ENCODE peak calls at places on chromosome 7, in ten cellular contexts. X, M, L, K, B, T, R, H, O and N are unnamed samples.

GRCh38 chr7:128148676-128149075 is 92.4 kb upstream of the LEP start:
- DNase-seq in L (peak), M (no peak), H (no peak), R (no peak), O (peak), K (no peak), B (no peak), X (no peak), T (no peak), N (no peak)

GRCh38 chr7:140621326-140622035 is 19.1 kb downstream of the DENND2A start:
- DNase-seq in X (no peak), M (no peak), B (no peak), L (no peak), K (no peak), T (peak), H (no peak), O (peak), R (no peak), N (no peak)

GRCh38 chr7:40720401-40720800 is 585.6 kb downstream of the SUGCT start:
- DNase-seq in T (no peak), R (no peak), O (peak), L (no peak), B (no peak), M (no peak), H (no peak), X (no peak), K (no peak), N (no peak)

GRCh38 chr7:90761584-90761983 is 165.5 kb downstream of the CDK14 start:
- DNase-seq in M (no peak), H (no peak), B (no peak), T (no peak), L (no peak), K (no peak), X (no peak), O (no peak), R (no peak), N (no peak)

GRCh38 chr7:152602962-152603361 is 73.0 kb downstream of the XRCC2 start:
- DNase-seq in T (no peak), L (peak), X (no peak), M (no peak), B (no peak), R (no peak), K (no peak), O (no peak), H (no peak), N (no peak)

GRCh38 chr7:149883049-149883439 is 9.3 kb downstream of the ATP6V0E2 start:
- DNase-seq in T (no peak), X (no peak), M (no peak), B (no peak), O (no peak), K (no peak), H (no peak), L (no peak), R (no peak), N (no peak)

GRCh38 chr7:77727936-77728701 is 31.9 kb downstream of the RSBN1L start:
- DNase-seq in M (no peak), B (no peak), X (no peak), R (no peak), O (no peak), L (no peak), K (peak), H (no peak), T (peak), N (peak)

GRCh38 chr7:152464312-152465117 is 28.7 kb upstream of the KMT2C start:
- DNase-seq in K (no peak), L (peak), B (peak), R (peak), T (peak), O (peak), H (peak), M (peak), X (peak), N (peak)

GRCh38 chr7:50584793-50585399 is 19.7 kb upstream of the DDC start:
- DNase-seq in M (no peak), L (peak), K (no peak), O (peak), H (no peak), B (no peak), T (no peak), X (no peak), R (no peak), N (no peak)

GRCh38 chr7:2165239-2165609 is 67.5 kb downstream of the MAD1L1 start:
- DNase-seq in R (no peak), H (no peak), T (no peak), L (no peak), X (no peak), B (peak), O (no peak), K (no peak), M (no peak), N (no peak)

GRCh38 chr7:107579546-107579880 is 533 bp upstream of the BCAP29 start:
- DNase-seq in M (no peak), B (no peak), K (no peak), H (no peak), T (no peak), O (no peak), R (no peak), L (no peak), X (no peak), N (no peak)

GRCh38 chr7:152402384-152403250 is 33.2 kb downstream of the KMT2C start:
- DNase-seq in O (peak), B (no peak), R (no peak), X (no peak), H (no peak), L (peak), K (no peak), T (no peak), M (no peak), N (no peak)

GRCh38 chr7:27046854-27047549 is 48.8 kb downstream of the HOXA1 start:
- DNase-seq in K (no peak), R (no peak), M (no peak), T (peak), L (peak), B (peak), X (peak), O (peak), H (no peak), N (no peak)

GRCh38 chr7:105621617-105622016 is 40.3 kb upstream of the EFCAB10 start:
- DNase-seq in X (no peak), M (no peak), O (no peak), K (no peak), B (peak), H (no peak), T (peak), R (no peak), L (no peak), N (no peak)

GRCh38 chr7:136086712-136087111 is 109.6 kb upstream of the MTPN start:
- DNase-seq in L (peak), X (peak), R (no peak), T (peak), M (no peak), O (peak), B (peak), K (peak), H (no peak), N (no peak)

GRCh38 chr7:25009271-25009670 is 29.3 kb upstream of the OSBPL3 start:
- DNase-seq in L (peak), X (peak), R (no peak), K (no peak), H (no peak), M (no peak), T (peak), B (no peak), O (peak), N (no peak)

GRCh38 chr7:3589756-3590155 is 288.7 kb downstream of the SDK1 start:
- DNase-seq in H (no peak), X (no peak), K (no peak), L (no peak), O (no peak), M (no peak), T (no peak), R (no peak), B (no peak), N (no peak)

GRCh38 chr7:107394301-107394700 is 75.6 kb upstream of the GPR22 start:
- DNase-seq in L (no peak), R (no peak), M (no peak), T (no peak), O (no peak), K (no peak), X (no peak), H (no peak), B (no peak), N (no peak)

GRCh38 chr7:27198138-27198841 is 1.6 kb downstream of the HOXA13 start:
- DNase-seq in X (no peak), H (no peak), T (no peak), O (no peak), R (no peak), K (no peak), M (no peak), L (no peak), B (peak), N (no peak)

GRCh38 chr7:2913760-2914387 is 69.8 kb upstream of the GNA12 start:
- DNase-seq in M (no peak), B (no peak), O (no peak), R (no peak), T (no peak), X (no peak), L (no peak), H (no peak), K (no peak), N (no peak)

GRCh38 chr7:97342512-97342911 is 225.0 kb downstream of the SDHAF3 start:
- DNase-seq in R (no peak), X (no peak), O (no peak), L (no peak), B (no peak), K (no peak), M (no peak), T (no peak), H (no peak), N (no peak)

GRCh38 chr7:73870041-73870492 is 9.1 kb downstream of the TMEM270 start:
- DNase-seq in M (no peak), L (no peak), T (no peak), K (no peak), B (no peak), H (no peak), R (no peak), X (no peak), O (no peak), N (no peak)

GRCh38 chr7:33901199-33901598 is 4.1 kb upstream of the BMPER start:
- DNase-seq in T (no peak), R (no peak), H (no peak), B (no peak), O (no peak), L (no peak), X (no peak), M (no peak), K (no peak), N (no peak)

GRCh38 chr7:157656195-157656769 is 319.5 kb downstream of the DNAJB6 start:
- DNase-seq in L (no peak), M (no peak), H (no peak), X (no peak), B (peak), K (no peak), T (no peak), O (no peak), R (no peak), N (no peak)

GRCh38 chr7:79298145-79298760 is 155.2 kb downstream of the MAGI2 start:
- DNase-seq in H (no peak), R (no peak), K (no peak), T (peak), X (no peak), M (no peak), O (peak), L (peak), B (no peak), N (peak)

GRCh38 chr7:76430836-76431235 is 6.1 kb downstream of the ZP3 start:
- DNase-seq in H (no peak), T (no peak), B (peak), L (no peak), R (no peak), O (no peak), M (no peak), K (no peak), X (no peak), N (no peak)

GRCh38 chr7:157439149-157439548 is 102.3 kb downstream of the DNAJB6 start:
- DNase-seq in B (no peak), K (no peak), T (no peak), R (no peak), M (no peak), H (no peak), L (no peak), X (no peak), O (no peak), N (no peak)

GRCh38 chr7:131170440-131171105 is 157.1 kb upstream of the MKLN1 start:
- DNase-seq in X (no peak), M (no peak), B (no peak), O (peak), R (no peak), T (no peak), K (no peak), L (peak), H (no peak), N (no peak)

GRCh38 chr7:18276380-18276779 is 219.2 kb upstream of the HDAC9 start:
- DNase-seq in H (no peak), L (no peak), M (no peak), O (no peak), R (no peak), X (no peak), T (no peak), B (no peak), K (peak), N (no peak)

GRCh38 chr7:69840248-69840647 is 242.0 kb downstream of the AUTS2 start:
- DNase-seq in X (no peak), B (no peak), L (no peak), R (no peak), M (no peak), O (no peak), T (no peak), K (no peak), H (no peak), N (no peak)

GRCh38 chr7:96697822-96698221 is 11.8 kb downstream of the SEM1 start:
- DNase-seq in R (no peak), M (no peak), B (no peak), H (no peak), L (no peak), T (no peak), K (no peak), O (no peak), X (no peak), N (no peak)